ENCODE peak calls at places on chromosomes 4 and X, in six cellular contexts. S, N, E, B, A and V are unnamed samples.
A peak's percentile ranks its signal among the peaks of the same experiment; 100 is the strongest.

GRCh38 chr4:38623260-38623659 is 40.7 kb upstream of the KLF3 start:
- DNase-seq in B (no peak), N (no peak), A (no peak), E (no peak), S (no peak), V (no peak)

GRCh38 chr4:152877868-152878267 is 58.3 kb upstream of the FHDC1 start:
- DNase-seq in A (no peak), E (no peak), B (no peak), S (no peak), N (no peak), V (no peak)

GRCh38 chrX:69510914-69511513 is 6.9 kb downstream of the NALF2 start:
- DNase-seq in B (no peak), S (no peak), N (no peak), A (no peak), E (no peak), V (no peak)

GRCh38 chr4:84493092-84493850 is 5.8 kb downstream of the NKX6-1 start:
- DNase-seq in S (peak; percentile 90), N (no peak), B (no peak), E (no peak), A (no peak), V (no peak)

GRCh38 chr4:150679018-150679766 is 97.2 kb downstream of the MAB21L2 start:
- DNase-seq in N (no peak), B (peak; percentile 47), A (no peak), S (no peak), E (no peak), V (no peak)

GRCh38 chr4:10781805-10782204 is 97.2 kb upstream of the CLNK start:
- DNase-seq in B (peak; percentile 80), A (no peak), S (no peak), N (no peak), E (no peak), V (no peak)

GRCh38 chr4:97984545-97985131 is 158.6 kb downstream of the STPG2 start:
- DNase-seq in E (no peak), N (no peak), A (no peak), B (peak; percentile 17), S (peak; percentile 28), V (no peak)

GRCh38 chr4:40933272-40934053 is 183.7 kb downstream of the NSUN7 start:
- DNase-seq in N (peak; percentile 56), S (no peak), B (no peak), A (no peak), E (no peak), V (no peak)

GRCh38 chr4:79652232-79652631 is 244.2 kb upstream of the GK2 start:
- DNase-seq in B (peak; percentile 40), S (no peak), N (peak; percentile 46), A (no peak), E (no peak), V (no peak)

GRCh38 chr4:186887211-186887785 is 163.6 kb upstream of the FAT1 start:
- DNase-seq in A (peak; percentile 23), B (peak; percentile 85), S (peak; percentile 37), N (no peak), E (no peak), V (no peak)

GRCh38 chr4:13160906-13161305 is 323.2 kb downstream of the RAB28 start:
- DNase-seq in E (no peak), A (no peak), N (no peak), S (no peak), B (no peak), V (no peak)

GRCh38 chrX:19177710-19178109 is 55.4 kb upstream of the ADGRG2 start:
- DNase-seq in N (no peak), A (no peak), E (no peak), B (no peak), S (no peak), V (no peak)

GRCh38 chr4:123398151-123398802 is 1.7 kb downstream of the SPRY1 start:
- DNase-seq in S (peak; percentile 90), N (no peak), B (peak; percentile 80), E (peak; percentile 73), A (peak; percentile 61), V (peak; percentile 69)

GRCh38 chr4:79865253-79865652 is 207.8 kb downstream of the ANTXR2 start:
- DNase-seq in N (no peak), B (peak; percentile 53), S (no peak), A (no peak), E (no peak), V (no peak)

GRCh38 chr4:1175635-1176229 is 3.3 kb upstream of the SPON2 start:
- DNase-seq in B (no peak), A (no peak), S (no peak), N (no peak), E (no peak), V (no peak)

GRCh38 chrX:44871114-44871645 is 1.8 kb upstream of the KDM6A start:
- DNase-seq in B (peak; percentile 14), S (peak; percentile 39), N (no peak), E (no peak), A (no peak), V (no peak)

GRCh38 chr4:38133711-38134480 is 173.7 kb downstream of the PTTG2 start:
- DNase-seq in S (no peak), N (no peak), E (no peak), A (no peak), B (no peak), V (no peak)

GRCh38 chr4:185332575-185333464 is 62.9 kb downstream of the LRP2BP start:
- DNase-seq in N (no peak), E (no peak), S (no peak), A (no peak), B (no peak), V (no peak)

GRCh38 chrX:12076046-12076445 is 62.2 kb upstream of the FRMPD4 start:
- DNase-seq in B (peak; percentile 24), E (no peak), A (no peak), S (no peak), N (no peak), V (no peak)

GRCh38 chrX:45667666-45668065 is 467.0 kb upstream of the DIPK2B start:
- DNase-seq in S (no peak), B (peak; percentile 3), A (no peak), N (no peak), E (no peak), V (no peak)

GRCh38 chr4:18022572-18023039 is 1.1 kb upstream of the LCORL start:
- DNase-seq in N (no peak), A (no peak), E (no peak), S (peak; percentile 39), B (peak; percentile 1), V (no peak)

GRCh38 chr4:18021470-18021719 is 160 bp downstream of the LCORL start:
- DNase-seq in E (no peak), N (no peak), B (no peak), A (peak; percentile 20), S (no peak), V (no peak)

GRCh38 chr4:18021720-18022571 is at the start of gene LCORL:
- DNase-seq in B (peak; percentile 97), A (peak; percentile 87), S (peak; percentile 98), N (peak; percentile 93), E (peak; percentile 89), V (peak; percentile 87)

GRCh38 chr4:18020145-18020670 is 1.3 kb downstream of the LCORL start:
- DNase-seq in A (no peak), E (no peak), B (peak; percentile 29), S (peak; percentile 18), N (no peak), V (no peak)

DNA sequence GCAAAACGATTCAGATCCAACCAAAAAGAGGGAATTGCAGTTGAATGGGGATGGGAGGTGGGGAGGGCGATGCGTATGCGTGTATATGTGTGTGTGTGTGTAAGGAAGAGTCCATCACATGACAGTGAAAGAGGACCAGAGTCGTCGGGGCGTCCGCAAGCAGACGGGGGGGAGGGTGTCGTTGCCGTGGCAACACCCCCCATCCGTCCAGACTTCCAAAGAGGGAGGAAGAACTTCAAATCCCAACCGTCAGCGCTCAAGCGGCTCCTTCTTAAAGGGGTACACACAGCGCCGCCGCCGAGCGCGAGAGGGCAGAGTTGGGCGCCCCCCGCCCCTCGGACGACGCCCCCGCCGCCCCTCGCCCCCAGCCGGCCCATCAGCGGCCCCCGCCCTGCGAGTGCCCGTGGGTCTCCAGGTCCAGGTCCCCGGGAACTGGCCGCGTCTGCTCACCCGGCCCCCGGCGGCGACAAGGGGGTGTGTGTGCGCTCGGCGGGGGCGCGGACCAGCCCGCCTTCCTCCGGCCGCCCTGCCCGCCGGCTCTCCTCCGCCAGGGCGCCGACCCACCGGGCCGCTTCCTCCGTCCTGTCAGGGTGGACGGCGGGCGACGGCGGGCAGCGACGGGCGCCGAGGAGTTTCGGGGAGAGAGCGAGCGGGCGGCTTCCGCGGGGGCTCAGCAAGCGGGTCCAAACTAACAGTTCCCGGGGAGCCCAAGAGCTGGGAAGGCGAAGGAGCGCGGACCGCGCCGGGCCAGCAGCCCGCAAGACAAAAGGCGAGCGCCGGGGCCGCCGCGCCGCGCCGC is 685 bp downstream of the LCORL start:
- DNase-seq in B (peak; percentile 67), N (peak; percentile 50), E (peak; percentile 47), A (peak; percentile 59), S (peak; percentile 92), V (peak; percentile 60)
- TF ChIP-seq CTCF in B (no peak), N (no peak), E (peak; percentile 16), A (no peak), S (peak; percentile 20), V (peak; percentile 11)

GRCh38 chrX:40470830-40471429 is 109.8 kb upstream of the ATP6AP2 start:
- DNase-seq in B (no peak), A (peak; percentile 13), S (no peak), E (no peak), N (no peak), V (no peak)

GRCh38 chrX:40471965-40472648 is 108.7 kb upstream of the ATP6AP2 start:
- DNase-seq in N (peak; percentile 76), B (peak; percentile 41), E (no peak), S (peak; percentile 48), A (peak; percentile 50), V (no peak)

GRCh38 chrX:40465735-40466551 is 114.8 kb upstream of the ATP6AP2 start:
- DNase-seq in S (no peak), B (no peak), E (no peak), N (no peak), A (no peak), V (no peak)

GRCh38 chrX:40469316-40469715 is 111.5 kb upstream of the ATP6AP2 start:
- DNase-seq in E (no peak), A (no peak), S (no peak), N (no peak), B (peak; percentile 41), V (no peak)

GRCh38 chrX:40468033-40468979 is 112.5 kb upstream of the ATP6AP2 start:
- DNase-seq in S (peak; percentile 72), B (peak; percentile 42), A (no peak), N (no peak), E (no peak), V (peak; percentile 67)
- TF ChIP-seq CTCF in S (peak; percentile 44), B (peak; percentile 43), A (peak; percentile 22), N (no peak), E (peak; percentile 29), V (peak; percentile 28)

DNA sequence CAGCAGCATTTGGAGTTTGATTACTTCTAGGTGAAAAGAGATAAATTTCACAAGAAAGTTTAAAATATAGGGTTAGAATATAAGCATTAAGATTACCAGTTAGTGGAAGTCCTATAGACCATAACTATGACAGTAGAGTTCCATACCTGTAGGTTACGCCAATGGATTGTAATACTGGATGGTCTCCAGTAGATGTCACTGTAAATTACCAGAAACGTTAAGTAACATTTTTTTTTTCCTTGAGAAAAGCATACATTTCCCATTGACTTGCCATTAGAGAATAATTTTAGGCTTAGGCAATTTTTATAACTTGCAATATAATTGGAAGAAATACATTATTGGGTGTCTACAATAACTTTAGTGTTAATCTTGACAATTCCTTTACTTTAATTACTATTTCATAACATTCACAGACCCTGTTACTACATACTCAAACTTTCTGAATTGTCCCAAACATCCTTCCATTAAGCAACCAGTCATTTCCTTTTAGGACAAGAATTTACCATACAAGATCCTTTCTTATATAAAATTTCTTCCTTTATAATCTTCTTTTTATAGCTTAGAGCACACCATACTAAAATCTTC is 304.1 kb upstream of the TECRL start:
- DNase-seq in B (peak; percentile 54), E (no peak), A (peak; percentile 3), S (peak; percentile 23), N (no peak), V (no peak)
- TF ChIP-seq CTCF in B (peak; percentile 50), E (peak; percentile 69), A (peak; percentile 51), S (peak; percentile 71), N (peak; percentile 29), V (peak; percentile 67)

GRCh38 chrX:123173833-123174232 is 10.2 kb upstream of the GRIA3 start:
- DNase-seq in S (peak; percentile 14), B (peak; percentile 8), N (no peak), E (no peak), A (no peak), V (no peak)
- TF ChIP-seq CTCF in S (peak; percentile 55), B (no peak), N (no peak), E (peak; percentile 27), A (no peak), V (no peak)